ENCODE peak calls at places on chromosomes 11 and 22, in seven cellular contexts. L is RPMI8226; A is effector memory CD8-positive, alpha-beta T cell; R is activated naive CD8-positive, alpha-beta T cell treated with anti-CD3 and anti-CD28 coated beads, Interleukin-2, amount 50 U/mL, for 24 hours; W is upper lobe of right lung; J is effector memory CD4-positive, alpha-beta T cell; F is ureter. I is an unnamed sample.

GRCh38 chr11:120188831-120189455 is 21.9 kb upstream of the OAF start:
- DNase-seq in L (no peak), A (no peak), R (no peak), W (peak; percentile 27), J (no peak), F (no peak), I (no peak)

GRCh38 chr11:68979931-68980775 is 633 bp downstream of the MRGPRD start:
- DNase-seq in L (no peak), A (no peak), R (no peak), W (peak; percentile 56), J (no peak), F (no peak), I (no peak)

GRCh38 chr11:85647078-85647477 is 689 bp upstream of the TMEM126A start:
- DNase-seq in L (no peak), A (no peak), R (no peak), W (no peak), J (no peak), F (no peak), I (no peak)

GRCh38 chr11:126680109-126680508 is 320.5 kb downstream of the KIRREL3 start:
- DNase-seq in L (no peak), A (no peak), R (no peak), W (no peak), J (no peak), F (no peak), I (no peak)

GRCh38 chr22:48309115-48309705 is 1518.5 kb downstream of the BRD1 start:
- DNase-seq in L (no peak), A (no peak), R (no peak), W (no peak), J (no peak), F (no peak), I (no peak)

GRCh38 chr11:45590743-45591142 is 74.7 kb downstream of the CHST1 start:
- DNase-seq in L (no peak), A (no peak), R (no peak), W (no peak), J (no peak), F (no peak), I (no peak)

GRCh38 chr22:19060356-19061009 is 61.7 kb downstream of the DGCR2 start:
- DNase-seq in L (no peak), A (no peak), R (no peak), W (peak; percentile 29), J (no peak), F (peak; percentile 42), I (no peak)

GRCh38 chr11:102347526-102348331 is 715 bp downstream of the BIRC2 start:
- DNase-seq in L (peak; percentile 56), A (no peak), R (no peak), W (no peak), J (no peak), F (no peak), I (no peak)

GRCh38 chr11:66877585-66877984 is 20.7 kb downstream of the LRFN4 start:
- DNase-seq in L (no peak), A (no peak), R (no peak), W (no peak), J (no peak), F (no peak), I (no peak)

GRCh38 chr11:76212086-76213035 is 6.1 kb upstream of the WNT11 start:
- DNase-seq in L (no peak), A (no peak), R (no peak), W (no peak), J (no peak), F (no peak), I (no peak)

GRCh38 chr11:17588166-17588565 is 41.1 kb downstream of the OTOG start:
- DNase-seq in L (no peak), A (no peak), R (no peak), W (peak; percentile 54), J (no peak), F (no peak), I (no peak)

GRCh38 chr22:40967120-40967760 is 16.1 kb downstream of the RBX1 start:
- DNase-seq in L (no peak), A (no peak), R (no peak), W (no peak), J (no peak), F (no peak), I (no peak)

GRCh38 chr11:12270215-12270797 is 107.1 kb upstream of the PARVA start:
- DNase-seq in L (no peak), A (no peak), R (no peak), W (no peak), J (no peak), F (no peak), I (no peak)

GRCh38 chr11:2387266-2387982 is 10.3 kb downstream of the CD81 start:
- DNase-seq in L (no peak), A (peak; percentile 60), R (peak; percentile 31), W (no peak), J (no peak), F (no peak), I (no peak)

GRCh38 chr11:88402192-88402715 is 64.7 kb upstream of the CTSC start:
- DNase-seq in L (no peak), A (no peak), R (no peak), W (no peak), J (no peak), F (no peak), I (no peak)

GRCh38 chr11:45180888-45181594 is 34.6 kb downstream of the PRDM11 start:
- DNase-seq in L (no peak), A (peak; percentile 16), R (peak; percentile 69), W (peak; percentile 91), J (peak; percentile 3), F (peak; percentile 71), I (no peak)

GRCh38 chr11:763073-763463 is 14.2 kb downstream of the GATD1 start:
- DNase-seq in L (no peak), A (no peak), R (no peak), W (no peak), J (no peak), F (no peak), I (no peak)

GRCh38 chr11:30143098-30143705 is 87.6 kb upstream of the FSHB start:
- DNase-seq in L (peak; percentile 30), A (no peak), R (no peak), W (no peak), J (no peak), F (no peak), I (no peak)

GRCh38 chr11:112223125-112223524 is 3.1 kb upstream of the PTS start:
- DNase-seq in L (no peak), A (no peak), R (no peak), W (no peak), J (no peak), F (no peak), I (no peak)

GRCh38 chr11:7696424-7696823 is 9.9 kb downstream of the OVCH2 start:
- DNase-seq in L (no peak), A (no peak), R (no peak), W (no peak), J (no peak), F (no peak), I (no peak)

GRCh38 chr22:27206747-27207133 is 549.4 kb downstream of the MIAT start:
- DNase-seq in L (no peak), A (no peak), R (no peak), W (no peak), J (no peak), F (no peak), I (no peak)

GRCh38 chr22:22684605-22685561 is 40.5 kb downstream of the GGTLC2 start:
- DNase-seq in L (peak; percentile 70), A (no peak), R (peak; percentile 12), W (no peak), J (no peak), F (no peak), I (no peak)

GRCh38 chr11:64296830-64297721 is 3.1 kb upstream of the CATSPERZ start:
- DNase-seq in L (no peak), A (no peak), R (no peak), W (no peak), J (no peak), F (no peak), I (no peak)

GRCh38 chr11:33463059-33463458 is 205.9 kb downstream of the HIPK3 start:
- DNase-seq in L (no peak), A (no peak), R (no peak), W (no peak), J (no peak), F (no peak), I (no peak)

GRCh38 chr22:50694766-50695420 is 22.3 kb downstream of the SHANK3 start:
- DNase-seq in L (no peak), A (no peak), R (no peak), W (peak; percentile 60), J (no peak), F (peak; percentile 33), I (no peak)

GRCh38 chr11:74927496-74927895 is 21.4 kb downstream of the XRRA1 start:
- DNase-seq in L (no peak), A (no peak), R (no peak), W (no peak), J (no peak), F (no peak), I (no peak)

GRCh38 chr22:16987822-16988221 is 20.2 kb downstream of the GAB4 start:
- DNase-seq in L (no peak), A (no peak), R (no peak), W (no peak), J (no peak), F (no peak), I (no peak)

GRCh38 chr11:11978792-11979486 is 29.5 kb downstream of the DKK3 start:
- DNase-seq in L (no peak), A (no peak), R (no peak), W (peak; percentile 65), J (no peak), F (no peak), I (no peak)

GRCh38 chr22:36914383-36914752 is 940 bp downstream of the CSF2RB start:
- DNase-seq in L (peak; percentile 86), A (no peak), R (no peak), W (no peak), J (no peak), F (no peak), I (no peak)

GRCh38 chr11:115222863-115223530 is 281.2 kb downstream of the CADM1 start:
- DNase-seq in L (peak; percentile 17), A (no peak), R (no peak), W (no peak), J (no peak), F (no peak), I (no peak)

GRCh38 chr22:36419177-36419911 is 31.6 kb upstream of the MYH9 start:
- DNase-seq in L (peak; percentile 74), A (peak; percentile 12), R (no peak), W (no peak), J (no peak), F (peak; percentile 78), I (no peak)

GRCh38 chr11:113249491-113249763 is 65.0 kb upstream of the TTC12 start:
- DNase-seq in L (peak; percentile 84), A (no peak), R (no peak), W (no peak), J (no peak), F (no peak), I (no peak)

GRCh38 chr11:76067099-76067498 is 139.2 kb downstream of the WNT11 start:
- DNase-seq in L (no peak), A (no peak), R (no peak), W (no peak), J (no peak), F (no peak), I (no peak)

GRCh38 chr11:110463153-110463552 is 33.4 kb downstream of the FDX1 start:
- DNase-seq in L (peak; percentile 14), A (peak; percentile 28), R (peak; percentile 40), W (peak; percentile 72), J (no peak), F (no peak), I (no peak)

GRCh38 chr22:36222887-36223450 is 16.4 kb downstream of the APOL2 start:
- DNase-seq in L (no peak), A (no peak), R (no peak), W (no peak), J (no peak), F (peak; percentile 27), I (no peak)

I was measured in cerebellar nuclear complex.